ENCODE peak calls at places on chromosomes 11 and 22, in eight cellular contexts. One of them, this sample, is unnamed.

GRCh38 chr22:43216738-43217137 is 29.8 kb upstream of the TTLL12 start:
- DNase-seq in fibroblast of lung: no peak
- DNase-seq in body of pancreas: no peak
- DNase-seq in cardiac muscle cell: no peak
- DNase-seq in mucosa of descending colon: no peak
- DNase-seq in IMR-90: no peak
- DNase-seq in PC-9: no peak
- DNase-seq in kidney: peak; percentile 28
- DNase-seq in this sample: no peak

GRCh38 chr11:125329786-125330185 is 165.2 kb downstream of the PKNOX2 start:
- DNase-seq in kidney: no peak
- DNase-seq in fibroblast of lung: no peak
- DNase-seq in mucosa of descending colon: no peak
- DNase-seq in cardiac muscle cell: no peak
- DNase-seq in IMR-90: no peak
- DNase-seq in PC-9: no peak
- DNase-seq in body of pancreas: no peak
- DNase-seq in this sample: no peak

GRCh38 chr11:76266269-76266668 is 60.0 kb upstream of the WNT11 start:
- DNase-seq in IMR-90: peak; percentile 79
- DNase-seq in body of pancreas: peak; percentile 36
- DNase-seq in fibroblast of lung: peak; percentile 80
- DNase-seq in kidney: no peak
- DNase-seq in PC-9: peak; percentile 75
- DNase-seq in mucosa of descending colon: no peak
- DNase-seq in cardiac muscle cell: peak; percentile 69
- DNase-seq in this sample: no peak

GRCh38 chr11:101127348-101127698 is 2.3 kb downstream of the PGR start:
- DNase-seq in fibroblast of lung: no peak
- DNase-seq in body of pancreas: peak; percentile 3
- DNase-seq in IMR-90: no peak
- DNase-seq in kidney: peak; percentile 78
- DNase-seq in cardiac muscle cell: no peak
- DNase-seq in mucosa of descending colon: peak; percentile 52
- DNase-seq in PC-9: no peak
- DNase-seq in this sample: no peak

GRCh38 chr11:84056696-84057095 is 770.5 kb upstream of the CCDC90B start:
- DNase-seq in body of pancreas: no peak
- DNase-seq in IMR-90: peak; percentile 37
- DNase-seq in fibroblast of lung: peak; percentile 1
- DNase-seq in kidney: no peak
- DNase-seq in PC-9: no peak
- DNase-seq in mucosa of descending colon: no peak
- DNase-seq in cardiac muscle cell: no peak
- DNase-seq in this sample: no peak

GRCh38 chr22:49299821-49300231 is 527.8 kb downstream of the BRD1 start:
- DNase-seq in PC-9: no peak
- DNase-seq in fibroblast of lung: no peak
- DNase-seq in cardiac muscle cell: no peak
- DNase-seq in kidney: no peak
- DNase-seq in mucosa of descending colon: no peak
- DNase-seq in IMR-90: no peak
- DNase-seq in body of pancreas: no peak
- DNase-seq in this sample: no peak

GRCh38 chr11:131914299-131914902 is 544.0 kb downstream of the NTM start:
- DNase-seq in PC-9: no peak
- DNase-seq in IMR-90: peak; percentile 44
- DNase-seq in fibroblast of lung: no peak
- DNase-seq in body of pancreas: no peak
- DNase-seq in kidney: no peak
- DNase-seq in mucosa of descending colon: no peak
- DNase-seq in cardiac muscle cell: peak; percentile 41
- DNase-seq in this sample: no peak

GRCh38 chr11:95918056-95918455 is 5.9 kb downstream of the MTMR2 start:
- DNase-seq in mucosa of descending colon: no peak
- DNase-seq in PC-9: no peak
- DNase-seq in cardiac muscle cell: no peak
- DNase-seq in body of pancreas: no peak
- DNase-seq in IMR-90: no peak
- DNase-seq in fibroblast of lung: no peak
- DNase-seq in kidney: no peak
- DNase-seq in this sample: no peak

DNA sequence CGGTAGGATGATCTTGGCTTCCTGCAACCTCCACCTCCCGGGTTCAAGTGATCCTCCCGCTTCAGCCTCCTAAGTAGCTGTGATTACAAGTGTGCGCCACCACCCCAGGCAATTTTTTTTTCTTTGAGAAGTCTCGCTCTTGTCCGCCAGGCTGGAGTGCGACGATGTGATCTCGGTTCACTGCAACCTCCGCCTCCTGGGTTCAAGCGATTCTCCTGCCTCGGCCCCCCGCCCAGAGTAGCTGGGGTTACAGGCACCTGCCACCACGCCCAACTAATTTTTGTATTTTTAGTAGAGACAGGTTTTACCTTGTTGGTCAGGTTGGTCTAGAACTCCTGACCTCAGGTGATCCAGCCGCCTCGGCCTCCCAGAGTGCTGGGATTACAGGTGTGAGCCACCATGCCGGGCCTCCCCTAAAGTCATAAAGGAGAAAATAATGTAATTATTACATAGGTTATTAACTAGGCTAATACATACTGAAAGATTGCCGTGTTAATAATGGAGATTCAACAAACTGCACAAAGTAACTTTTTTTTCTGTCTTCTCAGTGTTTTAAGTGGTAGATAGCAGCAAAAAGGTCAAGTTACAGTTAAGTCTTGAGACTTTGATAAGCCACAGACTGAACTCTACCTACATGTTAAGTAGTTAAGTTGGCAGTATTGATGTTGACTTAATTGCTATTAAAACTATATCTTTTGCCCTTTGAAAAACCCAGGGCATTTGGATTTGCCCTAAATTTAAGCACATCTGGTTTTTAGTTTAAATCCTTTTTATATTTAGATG is 3.9 kb downstream of the CAPRIN1 start:
- DNase-seq in body of pancreas: no peak
- DNase-seq in kidney: no peak
- DNase-seq in PC-9: no peak
- DNase-seq in IMR-90: no peak
- DNase-seq in cardiac muscle cell: no peak
- DNase-seq in mucosa of descending colon: no peak
- DNase-seq in fibroblast of lung: no peak
- DNase-seq in this sample: no peak
- H3K4me1 ChIP-seq in body of pancreas: peaks cover 64% of the 10 kb centered on the region
- H3K4me1 ChIP-seq in kidney: no peaks in the 10 kb centered on the region
- H3K4me1 ChIP-seq in PC-9: peaks cover 39% of the 10 kb centered on the region
- H3K4me1 ChIP-seq in IMR-90: peaks cover 6% of the 10 kb centered on the region
- H3K4me1 ChIP-seq in cardiac muscle cell: peaks cover 27% of the 10 kb centered on the region
- H3K4me1 ChIP-seq in mucosa of descending colon: peaks cover 42% of the 10 kb centered on the region
- H3K4me1 ChIP-seq in fibroblast of lung: peaks cover 6% of the 10 kb centered on the region
- H3K4me1 ChIP-seq in this sample: peaks cover 1% of the 10 kb centered on the region

GRCh38 chr22:37565830-37566229 is 5.5 kb downstream of the CDC42EP1 start:
- DNase-seq in PC-9: no peak
- DNase-seq in fibroblast of lung: no peak
- DNase-seq in IMR-90: no peak
- DNase-seq in body of pancreas: no peak
- DNase-seq in kidney: no peak
- DNase-seq in mucosa of descending colon: peak; percentile 42
- DNase-seq in cardiac muscle cell: no peak
- DNase-seq in this sample: no peak

GRCh38 chr22:37567991-37568390 is 7.7 kb downstream of the CDC42EP1 start:
- DNase-seq in body of pancreas: no peak
- DNase-seq in mucosa of descending colon: no peak
- DNase-seq in fibroblast of lung: no peak
- DNase-seq in kidney: no peak
- DNase-seq in IMR-90: no peak
- DNase-seq in PC-9: no peak
- DNase-seq in cardiac muscle cell: no peak
- DNase-seq in this sample: no peak

GRCh38 chr22:37566329-37566837 is 6.1 kb downstream of the CDC42EP1 start:
- DNase-seq in IMR-90: no peak
- DNase-seq in fibroblast of lung: no peak
- DNase-seq in mucosa of descending colon: peak; percentile 58
- DNase-seq in PC-9: no peak
- DNase-seq in cardiac muscle cell: no peak
- DNase-seq in kidney: peak; percentile 79
- DNase-seq in body of pancreas: no peak
- DNase-seq in this sample: no peak

GRCh38 chr22:37568448-37569008 is 8.2 kb downstream of the CDC42EP1 start:
- DNase-seq in kidney: no peak
- DNase-seq in body of pancreas: no peak
- DNase-seq in fibroblast of lung: no peak
- DNase-seq in PC-9: no peak
- DNase-seq in cardiac muscle cell: no peak
- DNase-seq in IMR-90: no peak
- DNase-seq in mucosa of descending colon: no peak
- DNase-seq in this sample: no peak

GRCh38 chr22:37566903-37567798 is 6.9 kb downstream of the CDC42EP1 start:
- DNase-seq in kidney: peak; percentile 94
- DNase-seq in fibroblast of lung: peak; percentile 63
- DNase-seq in mucosa of descending colon: peak; percentile 95
- DNase-seq in body of pancreas: peak; percentile 92
- DNase-seq in cardiac muscle cell: peak; percentile 69
- DNase-seq in IMR-90: peak; percentile 46
- DNase-seq in PC-9: peak; percentile 93
- DNase-seq in this sample: peak; percentile 90
- H3K4me1 ChIP-seq in kidney: peaks cover 69% of the 10 kb centered on the region
- H3K4me1 ChIP-seq in fibroblast of lung: peaks cover 25% of the 10 kb centered on the region
- H3K4me1 ChIP-seq in mucosa of descending colon: peaks cover 85% of the 10 kb centered on the region
- H3K4me1 ChIP-seq in body of pancreas: peaks cover 100% of the 10 kb centered on the region
- H3K4me1 ChIP-seq in cardiac muscle cell: no peaks in the 10 kb centered on the region
- H3K4me1 ChIP-seq in IMR-90: peaks cover 23% of the 10 kb centered on the region
- H3K4me1 ChIP-seq in PC-9: peaks cover 91% of the 10 kb centered on the region
- H3K4me1 ChIP-seq in this sample: peaks cover 4% of the 10 kb centered on the region

GRCh38 chr22:42156597-42156996 is 26.0 kb upstream of the CYP2D6 start:
- DNase-seq in kidney: no peak
- DNase-seq in PC-9: no peak
- DNase-seq in IMR-90: no peak
- DNase-seq in fibroblast of lung: no peak
- DNase-seq in cardiac muscle cell: no peak
- DNase-seq in body of pancreas: no peak
- DNase-seq in mucosa of descending colon: no peak
- DNase-seq in this sample: no peak
- H3K4me1 ChIP-seq in kidney: no peaks in the 10 kb centered on the region
- H3K4me1 ChIP-seq in PC-9: no peaks in the 10 kb centered on the region
- H3K4me1 ChIP-seq in IMR-90: no peaks in the 10 kb centered on the region
- H3K4me1 ChIP-seq in fibroblast of lung: no peaks in the 10 kb centered on the region
- H3K4me1 ChIP-seq in cardiac muscle cell: no peaks in the 10 kb centered on the region
- H3K4me1 ChIP-seq in body of pancreas: no peaks in the 10 kb centered on the region
- H3K4me1 ChIP-seq in mucosa of descending colon: peaks cover 13% of the 10 kb centered on the region
- H3K4me1 ChIP-seq in this sample: no peaks in the 10 kb centered on the region

GRCh38 chr22:46454910-46455269 is 82.5 kb downstream of the CELSR1 start:
- DNase-seq in cardiac muscle cell: no peak
- DNase-seq in body of pancreas: no peak
- DNase-seq in fibroblast of lung: peak; percentile 54
- DNase-seq in mucosa of descending colon: no peak
- DNase-seq in IMR-90: peak; percentile 10
- DNase-seq in PC-9: peak; percentile 87
- DNase-seq in kidney: no peak
- DNase-seq in this sample: no peak
- H3K4me1 ChIP-seq in cardiac muscle cell: peaks cover 4% of the 10 kb centered on the region
- H3K4me1 ChIP-seq in body of pancreas: peaks cover 7% of the 10 kb centered on the region
- H3K4me1 ChIP-seq in fibroblast of lung: no peaks in the 10 kb centered on the region
- H3K4me1 ChIP-seq in mucosa of descending colon: no peaks in the 10 kb centered on the region
- H3K4me1 ChIP-seq in IMR-90: peaks cover 1% of the 10 kb centered on the region
- H3K4me1 ChIP-seq in PC-9: peaks cover 82% of the 10 kb centered on the region
- H3K4me1 ChIP-seq in kidney: peaks cover 22% of the 10 kb centered on the region
- H3K4me1 ChIP-seq in this sample: no peaks in the 10 kb centered on the region

GRCh38 chr11:128501008-128501407 is 86.3 kb downstream of the ETS1 start:
- DNase-seq in cardiac muscle cell: no peak
- DNase-seq in IMR-90: no peak
- DNase-seq in mucosa of descending colon: no peak
- DNase-seq in kidney: no peak
- DNase-seq in PC-9: no peak
- DNase-seq in body of pancreas: no peak
- DNase-seq in fibroblast of lung: no peak
- DNase-seq in this sample: no peak

GRCh38 chr11:128501576-128502549 is 85.5 kb downstream of the ETS1 start:
- DNase-seq in body of pancreas: peak; percentile 60
- DNase-seq in mucosa of descending colon: no peak
- DNase-seq in IMR-90: peak; percentile 77
- DNase-seq in PC-9: no peak
- DNase-seq in kidney: no peak
- DNase-seq in fibroblast of lung: peak; percentile 96
- DNase-seq in cardiac muscle cell: peak; percentile 91
- DNase-seq in this sample: no peak

GRCh38 chr11:128503231-128503991 is 83.9 kb downstream of the ETS1 start:
- DNase-seq in cardiac muscle cell: peak; percentile 65
- DNase-seq in IMR-90: peak; percentile 96
- DNase-seq in kidney: no peak
- DNase-seq in mucosa of descending colon: no peak
- DNase-seq in fibroblast of lung: peak; percentile 96
- DNase-seq in body of pancreas: no peak
- DNase-seq in PC-9: no peak
- DNase-seq in this sample: no peak

GRCh38 chr11:128504489-128504888 is 82.9 kb downstream of the ETS1 start:
- DNase-seq in kidney: no peak
- DNase-seq in mucosa of descending colon: no peak
- DNase-seq in PC-9: no peak
- DNase-seq in cardiac muscle cell: no peak
- DNase-seq in body of pancreas: no peak
- DNase-seq in fibroblast of lung: peak; percentile 29
- DNase-seq in IMR-90: no peak
- DNase-seq in this sample: no peak

DNA sequence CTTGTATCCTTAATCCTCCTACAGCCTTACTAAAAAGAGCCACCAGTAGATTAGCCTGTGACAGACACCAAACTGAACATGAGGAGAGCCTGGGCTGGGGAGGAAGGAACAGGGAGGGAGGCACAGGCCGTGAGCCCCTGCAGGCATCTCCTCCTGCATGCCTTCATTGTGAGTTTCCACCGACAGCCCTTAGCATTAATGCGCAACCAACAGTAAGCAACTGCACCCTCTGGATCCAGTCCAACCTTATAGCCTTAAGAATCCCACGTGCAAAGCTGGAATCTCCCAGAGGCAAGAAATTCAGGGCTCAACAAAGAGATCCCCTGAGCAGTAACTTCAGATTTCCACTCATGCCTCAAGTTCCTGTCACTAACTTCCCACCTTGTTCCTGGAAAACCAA is 84.6 kb downstream of the ETS1 start:
- DNase-seq in IMR-90: peak; percentile 96
- DNase-seq in PC-9: peak; percentile 71
- DNase-seq in cardiac muscle cell: peak; percentile 92
- DNase-seq in mucosa of descending colon: peak; percentile 37
- DNase-seq in kidney: no peak
- DNase-seq in fibroblast of lung: peak; percentile 95
- DNase-seq in body of pancreas: no peak
- DNase-seq in this sample: no peak
- H3K4me1 ChIP-seq in IMR-90: peaks cover 53% of the 10 kb centered on the region
- H3K4me1 ChIP-seq in PC-9: peaks cover 63% of the 10 kb centered on the region
- H3K4me1 ChIP-seq in cardiac muscle cell: peaks cover 13% of the 10 kb centered on the region
- H3K4me1 ChIP-seq in mucosa of descending colon: peaks cover 63% of the 10 kb centered on the region
- H3K4me1 ChIP-seq in kidney: peaks cover 53% of the 10 kb centered on the region
- H3K4me1 ChIP-seq in fibroblast of lung: peaks cover 72% of the 10 kb centered on the region
- H3K4me1 ChIP-seq in body of pancreas: peaks cover 28% of the 10 kb centered on the region
- H3K4me1 ChIP-seq in this sample: no peaks in the 10 kb centered on the region